ENCODE peak calls at places on chromosomes 5 and 9, in seven cellular contexts. F, J, E, Z, W, K and B are unnamed samples.

GRCh38 chr5:36606052-36606436 is 362 bp upstream of the SLC1A3 start:
- ATAC-seq in F (peak), J (peak), E (peak), Z (no peak), W (no peak), K (peak), B (peak)

GRCh38 chr9:92686954-92687353 is 17.0 kb upstream of the IPPK start:
- ATAC-seq in F (peak), J (no peak), E (no peak), Z (no peak), W (no peak), K (no peak), B (no peak)

GRCh38 chr5:67354051-67354450 is 157.5 kb upstream of the CD180 start:
- ATAC-seq in F (no peak), J (peak), E (no peak), Z (no peak), W (no peak), K (peak), B (no peak)

GRCh38 chr5:55033568-55033967 is 9.5 kb downstream of the GZMK start:
- ATAC-seq in F (no peak), J (no peak), E (no peak), Z (no peak), W (no peak), K (no peak), B (no peak)

GRCh38 chr5:88262116-88262515 is 6.5 kb downstream of the TMEM161B start:
- ATAC-seq in F (no peak), J (no peak), E (no peak), Z (no peak), W (no peak), K (no peak), B (no peak)

GRCh38 chr9:22037954-22038690 is 29.0 kb upstream of the CDKN2B start:
- ATAC-seq in F (no peak), J (no peak), E (peak), Z (no peak), W (no peak), K (peak), B (peak)

GRCh38 chr5:54090495-54091084 is 219.8 kb downstream of the ARL15 start:
- ATAC-seq in F (peak), J (peak), E (no peak), Z (no peak), W (no peak), K (no peak), B (no peak)

GRCh38 chr9:98576354-98576753 is 132.4 kb downstream of the GABBR2 start:
- ATAC-seq in F (no peak), J (no peak), E (no peak), Z (no peak), W (peak), K (no peak), B (no peak)

GRCh38 chr9:136886610-136887597 is 588 bp downstream of the TRAF2 start:
- ATAC-seq in F (peak), J (peak), E (peak), Z (no peak), W (peak), K (peak), B (peak)

GRCh38 chr9:128495804-128496417 is 8.6 kb upstream of the GLE1 start:
- ATAC-seq in F (no peak), J (no peak), E (no peak), Z (no peak), W (no peak), K (no peak), B (no peak)

GRCh38 chr9:132404228-132404881 is 2.3 kb downstream of the TTF1 start:
- ATAC-seq in F (no peak), J (no peak), E (no peak), Z (no peak), W (peak), K (no peak), B (no peak)

GRCh38 chr9:14661421-14662059 is 31.7 kb downstream of the ZDHHC21 start:
- ATAC-seq in F (no peak), J (no peak), E (no peak), Z (no peak), W (no peak), K (no peak), B (no peak)

GRCh38 chr9:113556877-113557593 is 93.5 kb downstream of the RGS3 start:
- ATAC-seq in F (peak), J (no peak), E (peak), Z (no peak), W (no peak), K (no peak), B (no peak)

GRCh38 chr9:134648701-134649525 is 7.3 kb downstream of the COL5A1 start:
- ATAC-seq in F (peak), J (no peak), E (no peak), Z (no peak), W (no peak), K (no peak), B (peak)

GRCh38 chr9:75111019-75111622 is 22.8 kb downstream of the OSTF1 start:
- ATAC-seq in F (peak), J (no peak), E (peak), Z (no peak), W (no peak), K (no peak), B (no peak)

GRCh38 chr5:61409568-61409967 is 77.5 kb downstream of the ZSWIM6 start:
- ATAC-seq in F (peak), J (no peak), E (peak), Z (no peak), W (no peak), K (peak), B (no peak)

GRCh38 chr9:124066783-124067563 is 55.4 kb downstream of the LHX2 start:
- ATAC-seq in F (no peak), J (no peak), E (no peak), Z (no peak), W (no peak), K (no peak), B (no peak)

GRCh38 chr5:68534131-68534940 is 318.8 kb downstream of the PIK3R1 start:
- ATAC-seq in F (no peak), J (peak), E (no peak), Z (peak), W (no peak), K (peak), B (peak)

GRCh38 chr5:140075371-140075770 is 32.3 kb upstream of the NRG2 start:
- ATAC-seq in F (no peak), J (no peak), E (no peak), Z (no peak), W (no peak), K (no peak), B (no peak)

GRCh38 chr9:106312913-106313312 is 550.1 kb upstream of the ZNF462 start:
- ATAC-seq in F (no peak), J (no peak), E (no peak), Z (no peak), W (no peak), K (no peak), B (no peak)

GRCh38 chr5:35780236-35780635 is 76.5 kb upstream of the IL7R start:
- ATAC-seq in F (no peak), J (no peak), E (no peak), Z (no peak), W (no peak), K (no peak), B (no peak)

GRCh38 chr5:151469992-151470391 is 22.6 kb downstream of the SLC36A1 start:
- ATAC-seq in F (peak), J (no peak), E (peak), Z (no peak), W (no peak), K (no peak), B (no peak)

GRCh38 chr5:143922718-143923117 is 110.8 kb downstream of the HMHB1 start:
- ATAC-seq in F (peak), J (peak), E (peak), Z (no peak), W (no peak), K (peak), B (peak)

GRCh38 chr9:122228191-122228905 is 409 bp downstream of the LHX6 start:
- ATAC-seq in F (peak), J (no peak), E (peak), Z (no peak), W (peak), K (no peak), B (peak)

GRCh38 chr5:138186002-138186447 is 7.1 kb downstream of the KIF20A start:
- ATAC-seq in F (no peak), J (no peak), E (peak), Z (no peak), W (no peak), K (no peak), B (no peak)

GRCh38 chr9:87180361-87180760 is 233.1 kb upstream of the GAS1 start:
- ATAC-seq in F (no peak), J (no peak), E (no peak), Z (no peak), W (no peak), K (no peak), B (no peak)

GRCh38 chr9:32526042-32526706 is at the start of gene RIGI:
- ATAC-seq in F (peak), J (peak), E (peak), Z (peak), W (peak), K (peak), B (peak)

GRCh38 chr9:36967997-36968396 is 66.1 kb downstream of the PAX5 start:
- ATAC-seq in F (no peak), J (no peak), E (no peak), Z (no peak), W (no peak), K (no peak), B (no peak)

GRCh38 chr9:93072383-93072795 is 13.9 kb downstream of the SUSD3 start:
- ATAC-seq in F (no peak), J (peak), E (peak), Z (peak), W (no peak), K (no peak), B (peak)

GRCh38 chr9:14437336-14438231 is 123.6 kb upstream of the NFIB start:
- ATAC-seq in F (no peak), J (no peak), E (no peak), Z (no peak), W (no peak), K (peak), B (no peak)

GRCh38 chr5:147170603-147171002 is 64.2 kb upstream of the STK32A start:
- ATAC-seq in F (no peak), J (no peak), E (no peak), Z (no peak), W (no peak), K (no peak), B (no peak)

GRCh38 chr9:129665008-129665771 is at the start of gene PRRX2:
- ATAC-seq in F (no peak), J (peak), E (peak), Z (no peak), W (peak), K (peak), B (peak)

GRCh38 chr5:34015120-34015807 is 7.4 kb upstream of the AMACR start:
- ATAC-seq in F (no peak), J (no peak), E (no peak), Z (no peak), W (no peak), K (no peak), B (no peak)

GRCh38 chr9:97938081-97938644 is at the start of gene HEMGN:
- ATAC-seq in F (no peak), J (no peak), E (no peak), Z (no peak), W (peak), K (no peak), B (no peak)

GRCh38 chr5:119239119-119239417 is 116.8 kb upstream of the TNFAIP8 start:
- ATAC-seq in F (no peak), J (no peak), E (no peak), Z (no peak), W (no peak), K (no peak), B (no peak)

GRCh38 chr5:159906957-159907356 is 9.3 kb upstream of the ADRA1B start:
- ATAC-seq in F (no peak), J (no peak), E (peak), Z (no peak), W (no peak), K (peak), B (no peak)

GRCh38 chr5:158629591-158630312 is 470.0 kb downstream of the EBF1 start:
- ATAC-seq in F (no peak), J (no peak), E (peak), Z (no peak), W (no peak), K (no peak), B (no peak)

GRCh38 chr5:102755691-102756371 is 726 bp downstream of the PAM start:
- ATAC-seq in F (peak), J (peak), E (peak), Z (peak), W (peak), K (peak), B (peak)